ENCODE peak calls at places on chromosomes 4 and X, in six cellular contexts. Z is Peyer's patch; F is ovary; L is effector memory CD4-positive, alpha-beta T cell; T is prostate gland; P is stomach. X is an unnamed sample.

GRCh38 chr4:121156822-121157769 is 7.0 kb downstream of the TNIP3 start:
- DNase-seq in Z (peak; percentile 52), P (no peak), L (peak; percentile 13), T (no peak), F (peak; percentile 12), X (peak; percentile 13)

GRCh38 chrX:6203462-6204215 is 25.0 kb downstream of the NLGN4X start:
- DNase-seq in Z (no peak), P (no peak), F (no peak), T (no peak), L (no peak), X (no peak)

GRCh38 chrX:119389854-119390501 is 9.2 kb upstream of the SLC25A43 start:
- DNase-seq in P (no peak), Z (no peak), T (no peak), F (no peak), L (no peak), X (peak; percentile 43)

GRCh38 chr4:95715830-95716229 is 124.1 kb upstream of the PDHA2 start:
- DNase-seq in F (no peak), L (no peak), Z (no peak), T (no peak), P (no peak), X (no peak)

GRCh38 chr4:122584517-122584916 is 36.3 kb downstream of the IL21 start:
- DNase-seq in Z (no peak), F (no peak), L (no peak), T (no peak), P (no peak), X (no peak)

GRCh38 chrX:48558270-48558669 is 16.0 kb upstream of the RBM3 start:
- DNase-seq in Z (no peak), T (no peak), F (no peak), L (no peak), P (no peak), X (no peak)

GRCh38 chrX:323721-324628 is 5.4 kb upstream of the GTPBP6 start:
- DNase-seq in L (no peak), Z (peak; percentile 79), P (peak; percentile 60), T (no peak), F (no peak), X (peak; percentile 66)

GRCh38 chr4:44861756-44862155 is 135.4 kb upstream of the GNPDA2 start:
- DNase-seq in L (no peak), T (no peak), F (no peak), P (no peak), Z (no peak), X (no peak)

GRCh38 chr4:2795558-2796260 is 2.8 kb downstream of the SH3BP2 start:
- DNase-seq in F (peak; percentile 34), Z (peak; percentile 42), P (peak; percentile 25), T (no peak), L (no peak), X (no peak)

GRCh38 chrX:111585337-111585736 is 73.9 kb downstream of the SERTM2 start:
- DNase-seq in T (no peak), Z (no peak), F (no peak), L (no peak), P (no peak), X (no peak)

GRCh38 chr4:157994863-157995262 is 178.0 kb downstream of the GASK1B start:
- DNase-seq in L (no peak), Z (no peak), F (no peak), T (peak; percentile 32), P (no peak), X (peak; percentile 21)

GRCh38 chrX:41002021-41002420 is 83.2 kb upstream of the USP9X start:
- DNase-seq in F (no peak), T (peak; percentile 8), P (no peak), L (no peak), Z (no peak), X (peak; percentile 31)

GRCh38 chr4:165312506-165312905 is 15.0 kb upstream of the MSMO1 start:
- DNase-seq in F (no peak), P (no peak), Z (no peak), T (no peak), L (no peak), X (no peak)

GRCh38 chr4:76640252-76640925 is 205.4 kb downstream of the SHROOM3 start:
- DNase-seq in P (peak; percentile 75), Z (no peak), F (no peak), T (no peak), L (no peak), X (no peak)

GRCh38 chr4:76634239-76634638 is 199.2 kb downstream of the SHROOM3 start:
- DNase-seq in L (no peak), T (no peak), Z (no peak), F (no peak), P (no peak), X (no peak)

GRCh38 chr4:76641351-76641750 is 206.3 kb downstream of the SHROOM3 start:
- DNase-seq in T (no peak), L (no peak), Z (no peak), F (no peak), P (peak; percentile 53), X (peak; percentile 37)

GRCh38 chr4:76639292-76639691 is 204.3 kb downstream of the SHROOM3 start:
- DNase-seq in Z (no peak), T (no peak), L (no peak), P (no peak), F (no peak), X (no peak)

DNA sequence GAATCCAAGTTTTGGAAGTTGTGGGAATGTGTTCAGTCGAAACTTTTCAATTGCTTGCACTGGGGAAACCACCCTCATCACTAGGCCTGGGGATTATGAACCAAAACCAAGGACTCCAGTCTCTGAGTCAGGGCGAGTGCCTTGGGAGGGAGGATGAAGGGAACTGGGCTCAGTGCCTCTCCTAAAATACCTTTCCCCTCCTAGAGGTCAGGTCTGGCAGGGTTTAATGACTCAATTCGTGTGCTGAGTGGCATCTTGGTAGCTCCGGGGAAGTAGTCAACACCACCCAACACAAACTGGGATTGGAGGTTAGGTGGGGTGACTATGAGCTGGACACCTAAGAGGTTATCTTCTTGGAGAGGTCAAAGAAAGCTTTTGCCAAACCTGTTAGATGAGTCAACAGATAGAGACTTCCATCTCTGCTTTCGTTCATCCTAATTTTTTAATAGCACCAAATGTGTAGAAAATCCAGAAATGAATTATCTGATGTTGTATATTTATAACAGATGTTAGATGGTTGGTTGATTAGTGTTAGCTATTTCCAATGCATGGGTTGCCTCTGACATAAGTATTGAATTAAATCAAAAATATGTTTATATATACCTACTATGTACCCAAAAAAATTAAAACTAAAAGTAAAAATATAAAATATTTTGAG is 202.8 kb downstream of the SHROOM3 start:
- DNase-seq in L (no peak), Z (no peak), P (no peak), F (no peak), T (no peak), X (no peak)
- H3K4me1 ChIP-seq in L (no peaks in the 10 kb centered on the region), Z (no peaks in the 10 kb centered on the region), P (peaks cover 11% of the 10 kb centered on the region), F (peaks cover 2% of the 10 kb centered on the region), T (no peaks in the 10 kb centered on the region), X (no peaks in the 10 kb centered on the region)

GRCh38 chr4:8682725-8683124 is 90.2 kb downstream of the CPZ start:
- DNase-seq in F (no peak), L (no peak), Z (no peak), T (no peak), P (no peak), X (no peak)
- H3K27me3 ChIP-seq in F (no peaks in the 10 kb centered on the region), L (no peaks in the 10 kb centered on the region), Z (no peaks in the 10 kb centered on the region), T (peaks cover 10% of the 10 kb centered on the region), P (peaks cover 3% of the 10 kb centered on the region), X (peaks cover 3% of the 10 kb centered on the region)

DNA sequence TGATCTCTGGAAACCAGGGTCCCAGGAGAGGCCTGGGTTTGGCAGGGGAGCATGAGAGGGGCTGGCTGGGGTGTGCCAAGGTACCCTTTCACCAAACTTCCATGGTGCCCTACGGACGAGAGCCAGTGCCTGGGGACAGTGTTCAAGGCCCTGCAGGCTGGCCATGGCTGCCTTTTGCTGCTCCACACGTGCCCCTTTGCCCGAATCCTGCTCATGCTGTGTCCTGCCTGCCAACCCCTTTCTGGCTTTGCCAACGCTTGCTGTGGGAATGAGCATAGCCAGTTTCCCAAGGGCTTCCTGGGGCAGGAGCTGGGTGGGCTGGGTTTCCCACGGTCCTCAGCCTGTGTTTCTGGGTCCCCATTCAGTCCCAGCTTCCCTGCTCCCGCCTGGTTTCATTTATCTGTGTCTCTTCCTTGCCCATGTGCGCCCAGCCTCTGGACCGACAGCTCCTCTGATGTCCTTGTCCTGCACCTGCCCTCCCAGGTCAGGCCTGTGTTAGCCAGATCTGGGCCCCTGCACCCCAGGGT is 17.3 kb downstream of the CPZ start:
- DNase-seq in Z (no peak), L (no peak), T (no peak), P (no peak), F (no peak), X (no peak)
- H3K4me1 ChIP-seq in Z (no peaks in the 10 kb centered on the region), L (no peaks in the 10 kb centered on the region), T (no peaks in the 10 kb centered on the region), P (peaks cover 6% of the 10 kb centered on the region), F (no peaks in the 10 kb centered on the region), X (no peaks in the 10 kb centered on the region)

DNA sequence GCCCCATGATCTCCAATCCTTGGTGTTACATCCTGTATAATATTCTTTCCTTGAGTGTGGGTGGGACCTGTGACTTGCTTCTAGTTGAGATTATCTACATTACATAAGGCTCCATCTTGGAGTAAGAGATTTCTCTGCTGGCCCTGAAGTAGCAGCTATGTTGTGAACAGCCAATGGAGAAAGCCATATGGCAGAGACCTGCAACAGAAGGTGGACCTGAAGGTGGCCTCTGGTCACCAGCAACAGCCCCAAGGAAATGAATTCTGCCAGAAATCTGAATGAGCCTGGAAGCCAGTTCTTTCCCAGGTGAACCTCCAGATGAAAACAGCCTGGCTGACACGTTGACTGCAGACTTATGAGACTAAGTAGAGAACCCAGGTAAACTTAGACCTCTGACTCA is 2.3 kb upstream of the INTS6L start:
- DNase-seq in T (no peak), F (no peak), L (no peak), P (no peak), Z (no peak), X (peak; percentile 19)
- H3K27me3 ChIP-seq in T (no peaks in the 10 kb centered on the region), F (no peaks in the 10 kb centered on the region), L (no peaks in the 10 kb centered on the region), P (no peaks in the 10 kb centered on the region), Z (no peaks in the 10 kb centered on the region), X (no peaks in the 10 kb centered on the region)

X was measured in small intestine.